ENCODE peak calls at places on chromosomes 16 and 17, in five cellular contexts. J, L, X, K and F are unnamed samples.

GRCh38 chr16:53053967-53054669 is 673 bp upstream of the CHD9 start:
- DNase-seq in J (no peak), L (peak; percentile 44), X (peak; percentile 34), K (no peak), F (no peak)

GRCh38 chr17:2250140-2251095 is 53.2 kb downstream of the SMG6 start:
- DNase-seq in J (no peak), L (no peak), X (peak; percentile 70), K (no peak), F (no peak)

GRCh38 chr16:49478107-49478506 is 104.5 kb downstream of the C16orf78 start:
- DNase-seq in J (no peak), L (no peak), X (no peak), K (no peak), F (no peak)

GRCh38 chr16:71933913-71934696 is 38.8 kb downstream of the IST1 start:
- DNase-seq in J (no peak), L (peak; percentile 30), X (no peak), K (no peak), F (peak; percentile 55)

GRCh38 chr17:83154311-83155127 is 75.1 kb downstream of the METRNL start:
- DNase-seq in J (no peak), L (no peak), X (no peak), K (no peak), F (no peak)

GRCh38 chr17:78046923-78047322 is 81.6 kb downstream of the TMC6 start:
- DNase-seq in J (no peak), L (no peak), X (no peak), K (no peak), F (no peak)

GRCh38 chr17:29138991-29139682 is 41.1 kb downstream of the MYO18A start:
- DNase-seq in J (peak; percentile 28), L (no peak), X (peak; percentile 58), K (no peak), F (no peak)

GRCh38 chr17:82076785-82077591 is 11.4 kb upstream of the DUS1L start:
- DNase-seq in J (no peak), L (no peak), X (no peak), K (no peak), F (no peak)

GRCh38 chr16:46658925-46659324 is 30.1 kb downstream of the VPS35 start:
- DNase-seq in J (peak; percentile 23), L (no peak), X (no peak), K (no peak), F (no peak)

GRCh38 chr17:39739020-39739884 is 1.5 kb downstream of the GRB7 start:
- DNase-seq in J (no peak), L (no peak), X (no peak), K (no peak), F (no peak)

GRCh38 chr16:87003414-87003755 is 313.8 kb downstream of the C16orf95 start:
- DNase-seq in J (no peak), L (no peak), X (no peak), K (no peak), F (no peak)

GRCh38 chr16:55367796-55368195 is 43.8 kb downstream of the IRX6 start:
- DNase-seq in J (no peak), L (no peak), X (no peak), K (no peak), F (peak; percentile 32)

GRCh38 chr17:15896834-15897233 is 48.1 kb upstream of the ADORA2B start:
- DNase-seq in J (no peak), L (no peak), X (no peak), K (no peak), F (no peak)

GRCh38 chr17:31061678-31062077 is 33.1 kb upstream of the NF1 start:
- DNase-seq in J (no peak), L (no peak), X (peak; percentile 39), K (no peak), F (no peak)

GRCh38 chr17:35846055-35846809 is 22.5 kb downstream of the HEATR9 start:
- DNase-seq in J (no peak), L (no peak), X (no peak), K (no peak), F (no peak)